ENCODE peak calls at places on chromosome X, in eight cellular contexts. U is NCI-H146, M is fibroblast of the conjunctiva, B is EL, P is SK-N-SH, G is dermis microvascular lymphatic vessel endothelial cell, S is HEK293T, A is left lung. N is an unnamed sample.

GRCh38 chrX:10847333-10847732 is 226.9 kb upstream of the MID1 start:
- DNase-seq in U (no peak), M (no peak), B (peak), P (no peak), G (no peak), S (no peak), A (no peak), N (no peak)

GRCh38 chrX:46683023-46683422 is 75.9 kb downstream of the SLC9A7 start:
- DNase-seq in U (no peak), M (no peak), B (no peak), P (no peak), G (no peak), S (no peak), A (no peak), N (peak)

GRCh38 chrX:54067741-54068140 is 23.5 kb upstream of the PHF8 start:
- DNase-seq in U (no peak), M (no peak), B (no peak), P (no peak), G (no peak), S (no peak), A (no peak), N (no peak)

GRCh38 chrX:47560831-47561652 is at the start of gene ARAF:
- DNase-seq in U (peak), M (peak), B (peak), P (peak), G (peak), S (peak), A (peak), N (peak)

GRCh38 chrX:63350551-63350950 is 581 bp downstream of the SPIN4 start:
- DNase-seq in U (peak), M (no peak), B (peak), P (peak), G (peak), S (peak), A (peak), N (no peak)

GRCh38 chrX:52577464-52578173 is 60.8 kb upstream of the XAGE1B start:
- DNase-seq in U (no peak), M (no peak), B (no peak), P (no peak), G (no peak), S (no peak), A (no peak), N (no peak)

GRCh38 chrX:7028246-7028645 is 119.3 kb upstream of the STS start:
- DNase-seq in U (no peak), M (no peak), B (peak), P (no peak), G (no peak), S (no peak), A (no peak), N (no peak)

GRCh38 chrX:153225438-153226098 is 46.5 kb downstream of the MAGEA1 start:
- DNase-seq in U (no peak), M (no peak), B (no peak), P (no peak), G (no peak), S (no peak), A (peak), N (no peak)

GRCh38 chrX:32966956-32967355 is 244.4 kb downstream of the DMD start:
- DNase-seq in U (no peak), M (no peak), B (no peak), P (no peak), G (no peak), S (no peak), A (no peak), N (no peak)

GRCh38 chrX:153857348-153857903 is 27.1 kb upstream of the PDZD4 start:
- DNase-seq in U (no peak), M (no peak), B (no peak), P (no peak), G (no peak), S (no peak), A (no peak), N (no peak)

GRCh38 chrX:136028383-136028984 is 43.2 kb downstream of the SLC9A6 start:
- DNase-seq in U (peak), M (peak), B (peak), P (peak), G (peak), S (peak), A (no peak), N (peak)

GRCh38 chrX:38578152-38578551 is 16.8 kb downstream of the TSPAN7 start:
- DNase-seq in U (no peak), M (no peak), B (no peak), P (no peak), G (no peak), S (no peak), A (no peak), N (no peak)

GRCh38 chrX:13750204-13750603 is 15.7 kb downstream of the OFD1 start:
- DNase-seq in U (peak), M (no peak), B (peak), P (peak), G (peak), S (peak), A (no peak), N (no peak)

GRCh38 chrX:153400146-153401132 is 711 bp downstream of the PNMA6E start:
- DNase-seq in U (peak), M (no peak), B (peak), P (peak), G (peak), S (peak), A (no peak), N (peak)

GRCh38 chrX:103540145-103540544 is 20.9 kb upstream of the RAB40A start:
- DNase-seq in U (no peak), M (peak), B (peak), P (no peak), G (peak), S (no peak), A (no peak), N (no peak)

GRCh38 chrX:28884823-28885222 is 297.6 kb downstream of the IL1RAPL1 start:
- DNase-seq in U (no peak), M (no peak), B (no peak), P (no peak), G (no peak), S (no peak), A (no peak), N (no peak)

GRCh38 chrX:43940811-43941210 is 32.4 kb downstream of the NDP start:
- DNase-seq in U (no peak), M (peak), B (peak), P (no peak), G (peak), S (no peak), A (no peak), N (no peak)